ENCODE peak calls at places on chromosomes 5 and 9, in four cellular contexts. S, V, A and L are unnamed samples.

GRCh38 chr9:98823666-98824334 is 16.3 kb downstream of the GALNT12 start:
- DNase-seq in S (no peak), A (no peak), V (no peak), L (no peak)

GRCh38 chr9:15253786-15254185 is 53.2 kb downstream of the TTC39B start:
- DNase-seq in V (no peak), S (no peak), A (no peak), L (no peak)

GRCh38 chr9:137088121-137088520 is 1.3 kb downstream of the MAN1B1 start:
- DNase-seq in V (no peak), A (no peak), S (no peak), L (no peak)

GRCh38 chr5:54656261-54656728 is 138.7 kb downstream of the SNX18 start:
- DNase-seq in S (no peak), V (no peak), A (no peak), L (no peak)

GRCh38 chr9:82975176-82975575 is 87.8 kb downstream of the RASEF start:
- DNase-seq in V (no peak), A (no peak), S (no peak), L (no peak)

GRCh38 chr5:83009408-83009807 is 67.8 kb downstream of the TMEM167A start:
- DNase-seq in S (no peak), V (no peak), A (no peak), L (no peak)

GRCh38 chr5:139524932-139525585 is 36.1 kb upstream of the UBE2D2 start:
- DNase-seq in V (no peak), A (no peak), S (no peak), L (no peak)

GRCh38 chr9:104256031-104256709 is 162.1 kb downstream of the SMC2 start:
- DNase-seq in S (no peak), V (no peak), A (no peak), L (no peak)

GRCh38 chr5:67996596-67996995 is 219.0 kb upstream of the PIK3R1 start:
- DNase-seq in A (no peak), V (no peak), S (no peak), L (no peak)

GRCh38 chr5:137563646-137564474 is 64.7 kb upstream of the SPOCK1 start:
- DNase-seq in V (peak), A (no peak), S (no peak), L (no peak)

GRCh38 chr5:30804739-30805313 is 388.7 kb upstream of the CDH6 start:
- DNase-seq in S (no peak), V (no peak), A (no peak), L (no peak)

GRCh38 chr5:6904822-6905221 is 191.6 kb downstream of the TENT4A start:
- DNase-seq in S (no peak), V (no peak), A (no peak), L (no peak)

GRCh38 chr9:35303567-35303966 is 141.8 kb downstream of the UNC13B start:
- DNase-seq in A (no peak), S (no peak), V (no peak), L (no peak)

GRCh38 chr5:140596364-140596763 is 31.7 kb downstream of the SLC35A4 start:
- DNase-seq in A (no peak), V (no peak), S (no peak), L (no peak)

GRCh38 chr9:95264954-95265615 is 52.4 kb downstream of the FANCC start:
- DNase-seq in S (peak), A (no peak), V (no peak), L (no peak)

GRCh38 chr9:117334101-117334500 is 80.8 kb downstream of the ASTN2 start:
- DNase-seq in A (no peak), V (no peak), S (no peak), L (no peak)

GRCh38 chr5:36777105-36777757 is 99.3 kb upstream of the NIPBL start:
- DNase-seq in A (no peak), V (peak), S (peak), L (no peak)

GRCh38 chr9:105510024-105510423 is 47.9 kb upstream of the FKTN start:
- DNase-seq in A (peak), V (no peak), S (no peak), L (no peak)

GRCh38 chr9:117737721-117738226 is 33.6 kb downstream of the TLR4 start:
- DNase-seq in V (no peak), S (no peak), A (no peak), L (no peak)

GRCh38 chr9:88011005-88011766 is 36.9 kb upstream of the CDK20 start:
- DNase-seq in V (no peak), S (no peak), A (no peak), L (no peak)

GRCh38 chr9:36566813-36567217 is 5.9 kb upstream of the MELK start:
- DNase-seq in V (no peak), A (no peak), S (no peak), L (no peak)

GRCh38 chr5:36728697-36729543 is 122.5 kb downstream of the SLC1A3 start:
- DNase-seq in V (peak), S (peak), A (no peak), L (peak)

GRCh38 chr9:912776-913175 is 63.7 kb upstream of the DMRT3 start:
- DNase-seq in A (no peak), V (no peak), S (no peak), L (no peak)

GRCh38 chr9:101736723-101737122 is 1.7 kb downstream of the GRIN3A start:
- DNase-seq in V (no peak), A (no peak), S (peak), L (no peak)

GRCh38 chr9:5902377-5902776 is 11.7 kb downstream of the MLANA start:
- DNase-seq in A (no peak), V (no peak), S (no peak), L (no peak)

GRCh38 chr5:159395202-159395601 is 64.9 kb upstream of the IL12B start:
- DNase-seq in V (no peak), S (no peak), A (no peak), L (no peak)

GRCh38 chr5:57302164-57302563 is 128.3 kb downstream of the GPBP1 start:
- DNase-seq in V (no peak), A (peak), S (no peak), L (no peak)

GRCh38 chr9:77018058-77019009 is 1.1 kb upstream of the FOXB2 start:
- DNase-seq in V (no peak), S (no peak), A (no peak), L (no peak)

GRCh38 chr9:4298255-4299005 is 1.4 kb downstream of the GLIS3 start:
- DNase-seq in S (no peak), A (no peak), V (peak), L (peak)

GRCh38 chr9:4297151-4297794 is 2.6 kb downstream of the GLIS3 start:
- DNase-seq in S (peak), V (peak), A (no peak), L (no peak)

GRCh38 chr9:4301302-4301701 is 1.4 kb upstream of the GLIS3 start:
- DNase-seq in V (no peak), S (no peak), A (no peak), L (no peak)

GRCh38 chr9:4297795-4298254 is 2.0 kb downstream of the GLIS3 start:
- DNase-seq in V (peak), S (peak), A (no peak), L (peak)

DNA sequence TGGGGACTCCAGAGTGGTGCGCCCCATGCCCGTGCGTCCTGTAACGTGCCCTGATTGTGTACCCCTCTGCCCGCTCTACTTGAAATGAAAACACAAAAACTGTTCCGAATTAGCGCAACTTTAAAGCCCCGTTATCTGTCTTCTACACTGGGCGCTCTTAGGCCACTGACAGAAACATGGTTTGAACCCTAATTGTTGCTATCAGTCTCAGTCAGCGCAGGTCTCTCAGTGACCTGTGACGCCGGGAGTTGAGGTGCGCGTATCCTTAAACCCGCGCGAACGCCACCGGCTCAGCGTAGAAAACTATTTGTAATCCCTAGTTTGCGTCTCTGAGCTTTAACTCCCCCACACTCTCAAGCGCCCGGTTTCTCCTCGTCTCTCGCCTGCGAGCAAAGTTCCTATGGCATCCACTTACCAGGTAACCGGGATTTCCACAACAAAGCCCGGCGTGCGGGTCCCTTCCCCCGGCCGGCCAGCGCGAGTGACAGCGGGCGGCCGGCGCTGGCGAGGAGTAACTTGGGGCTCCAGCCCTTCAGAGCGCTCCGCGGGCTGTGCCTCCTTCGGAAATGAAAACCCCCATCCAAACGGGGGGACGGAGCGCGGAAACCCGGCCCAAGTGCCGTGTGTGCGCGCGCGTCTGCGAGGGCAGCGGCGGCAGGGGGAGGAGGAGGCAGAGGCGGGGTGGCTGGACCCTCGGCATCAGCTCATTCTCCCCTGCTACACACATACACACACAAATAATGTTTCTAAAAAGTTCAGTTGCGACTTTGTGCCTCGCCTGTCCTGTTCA is 667 bp downstream of the GLIS3 start:
- DNase-seq in A (no peak), S (no peak), V (peak), L (peak)
- TF ChIP-seq SPI1 in A (no peak), S (no peak), V (no peak), L (no peak)

DNA sequence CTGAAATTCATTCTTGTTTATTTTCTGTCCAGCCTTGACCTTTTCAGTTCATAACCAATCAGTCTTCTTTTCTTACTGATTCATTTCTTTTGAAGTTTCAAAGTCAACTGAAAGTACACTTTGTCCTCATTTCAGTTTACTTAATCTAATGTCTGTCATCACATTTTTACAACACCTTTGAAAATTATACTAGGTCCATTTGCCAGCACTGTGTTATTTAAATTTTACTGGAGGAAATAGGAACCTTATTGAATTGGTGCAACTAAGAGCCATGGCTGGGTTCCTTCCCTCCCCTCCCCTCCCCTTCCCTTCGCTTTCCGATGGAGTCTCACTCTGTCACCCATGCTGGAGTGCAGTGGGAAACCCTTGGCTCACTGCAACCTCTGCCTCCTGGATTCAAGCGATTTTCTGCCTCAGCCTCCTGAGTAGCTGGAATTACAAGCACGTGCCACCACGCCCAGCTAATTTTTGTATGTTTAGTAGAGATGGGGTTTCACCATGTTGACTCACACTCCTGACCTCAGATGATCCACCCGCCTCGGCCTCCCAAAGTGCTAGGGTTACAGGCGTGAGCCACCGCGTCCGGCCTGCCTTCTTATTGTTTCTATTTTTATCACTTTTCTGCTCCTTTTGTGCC is 6.3 kb downstream of the RMI1 start:
- DNase-seq in V (no peak), S (peak), A (no peak), L (no peak)
- TF ChIP-seq SPI1 in V (no peak), S (no peak), A (no peak), L (no peak)

GRCh38 chr5:131377785-131378325 is 114.0 kb downstream of the CDC42SE2 start:
- DNase-seq in A (no peak), V (no peak), S (no peak), L (no peak)
- TF ChIP-seq SPI1 in A (no peak), V (no peak), S (no peak), L (no peak)

GRCh38 chr9:134789168-134789567 is 91.4 kb upstream of the FCN2 start:
- DNase-seq in S (no peak), A (no peak), V (no peak), L (no peak)

GRCh38 chr9:134793281-134793680 is 87.3 kb upstream of the FCN2 start:
- DNase-seq in A (no peak), V (no peak), S (no peak), L (no peak)

GRCh38 chr9:134787601-134788531 is 92.7 kb upstream of the FCN2 start:
- DNase-seq in S (no peak), A (no peak), V (no peak), L (no peak)

GRCh38 chr9:134792627-134793026 is 88.0 kb upstream of the FCN2 start:
- DNase-seq in S (no peak), V (no peak), A (no peak), L (no peak)

DNA sequence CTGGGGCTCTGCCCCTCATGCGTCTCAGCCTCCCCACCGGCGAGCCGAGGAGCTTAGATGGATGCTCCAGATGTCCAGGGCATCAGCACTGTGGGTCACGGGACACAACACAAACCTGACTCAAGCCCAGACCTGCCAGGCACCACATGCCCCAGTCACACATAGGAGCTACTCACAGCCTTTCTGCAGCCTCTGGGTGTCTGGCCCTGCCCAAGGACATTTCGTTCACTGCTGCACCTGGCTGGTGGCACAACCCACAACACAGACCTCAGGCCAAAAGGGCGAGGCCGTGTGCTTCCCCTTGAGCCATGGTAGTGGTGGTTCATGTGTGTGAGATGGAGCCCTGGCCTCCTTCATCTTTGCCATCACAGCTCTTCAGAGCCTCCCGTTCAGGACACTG is 89.6 kb upstream of the FCN2 start:
- DNase-seq in V (no peak), A (no peak), S (no peak), L (no peak)
- TF ChIP-seq SPI1 in V (no peak), A (no peak), S (no peak), L (no peak)

GRCh38 chr5:17154211-17154996 is 63.0 kb upstream of the BASP1 start:
- DNase-seq in V (no peak), A (no peak), S (no peak), L (no peak)

GRCh38 chr5:17148481-17148880 is 69.0 kb upstream of the BASP1 start:
- DNase-seq in S (no peak), A (no peak), V (no peak), L (no peak)

GRCh38 chr5:17149786-17150185 is 67.6 kb upstream of the BASP1 start:
- DNase-seq in V (no peak), S (no peak), A (no peak), L (no peak)

GRCh38 chr5:17150498-17150897 is 66.9 kb upstream of the BASP1 start:
- DNase-seq in V (no peak), A (no peak), S (no peak), L (no peak)

GRCh38 chr5:17151686-17152085 is 65.7 kb upstream of the BASP1 start:
- DNase-seq in S (no peak), V (no peak), A (no peak), L (no peak)
- TF ChIP-seq SPI1 in S (no peak), V (no peak), A (no peak), L (no peak)

GRCh38 chr5:141969783-141970741 is 1.2 kb downstream of the RNF14 start:
- DNase-seq in A (peak), V (peak), S (peak), L (peak)

GRCh38 chr5:141978389-141978788 is 9.5 kb downstream of the RNF14 start:
- DNase-seq in A (no peak), S (no peak), V (no peak), L (no peak)

GRCh38 chr5:141968914-141969608 is at the start of gene RNF14:
- DNase-seq in V (peak), S (peak), A (peak), L (peak)

GRCh38 chr5:141976176-141976575 is 7.3 kb downstream of the RNF14 start:
- DNase-seq in S (no peak), V (no peak), A (no peak), L (no peak)

GRCh38 chr5:141973871-141974595 is 5.1 kb downstream of the RNF14 start:
- DNase-seq in S (no peak), V (no peak), A (no peak), L (no peak)
- TF ChIP-seq SPI1 in S (no peak), V (no peak), A (no peak), L (no peak)

DNA sequence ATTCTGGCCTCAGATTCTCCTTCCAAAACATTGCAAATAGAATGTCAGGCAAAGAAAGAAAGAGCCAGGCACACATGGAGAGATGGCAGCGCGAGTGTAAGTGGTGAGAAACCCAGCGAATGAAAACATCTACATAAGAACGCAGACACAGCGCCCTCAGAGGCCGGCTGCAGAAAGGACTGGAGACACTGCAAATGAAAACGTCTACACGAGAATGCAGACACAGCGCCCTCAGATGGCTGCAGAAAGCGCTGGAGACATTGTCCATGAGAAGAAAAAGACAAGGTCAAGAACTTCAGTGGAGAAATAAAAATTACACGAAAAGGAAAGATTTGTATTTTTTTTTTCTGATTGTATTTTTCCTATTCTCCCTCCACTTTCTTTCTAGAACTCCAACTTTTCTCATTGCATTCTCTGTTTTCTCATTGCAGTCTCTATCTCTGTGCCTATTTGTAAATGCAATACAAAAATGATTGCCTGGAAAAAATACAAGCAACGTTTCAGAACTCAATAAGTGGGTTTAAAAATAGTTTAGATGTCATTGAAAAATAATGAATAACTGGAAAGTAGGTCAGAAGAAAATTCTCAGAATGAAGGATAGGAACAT is 117.9 kb upstream of the LPCAT1 start:
- DNase-seq in A (peak), V (peak), S (peak), L (peak)
- TF ChIP-seq SPI1 in A (no peak), V (no peak), S (no peak), L (no peak)

GRCh38 chr5:154818459-154819116 is 31.8 kb downstream of the FAXDC2 start:
- DNase-seq in A (no peak), S (peak), V (no peak), L (no peak)
- TF ChIP-seq SPI1 in A (no peak), S (no peak), V (no peak), L (no peak)

GRCh38 chr9:38022203-38022602 is 46.8 kb downstream of the SHB start:
- DNase-seq in S (no peak), A (no peak), V (no peak), L (no peak)

GRCh38 chr9:38025166-38025565 is 43.9 kb downstream of the SHB start:
- DNase-seq in V (no peak), A (no peak), S (no peak), L (no peak)

GRCh38 chr9:38024036-38024681 is 44.9 kb downstream of the SHB start:
- DNase-seq in V (no peak), A (no peak), S (no peak), L (no peak)

GRCh38 chr9:38023661-38024035 is 45.4 kb downstream of the SHB start:
- DNase-seq in S (no peak), V (no peak), A (no peak), L (no peak)

GRCh38 chr9:38022995-38023394 is 46.0 kb downstream of the SHB start:
- DNase-seq in V (no peak), A (no peak), S (no peak), L (no peak)
- TF ChIP-seq SPI1 in V (no peak), A (no peak), S (no peak), L (no peak)